ENCODE peak calls at places on chromosome 6, in seven cellular contexts. B is tibial nerve; V is CD8-positive, alpha-beta T cell; L is fibroblast of lung; Y is brain microvascular endothelial cell; R is neural progenitor cell; X is uterus. M is an unnamed sample.
A peak's percentile ranks its signal among the peaks of the same experiment; 100 is the strongest.

GRCh38 chr6:162478191-162478642 is 249.3 kb downstream of the PRKN start:
- DNase-seq in B (no peak), V (no peak), L (no peak), Y (no peak), R (no peak), X (no peak), M (no peak)

GRCh38 chr6:97501875-97502274 is 218.9 kb upstream of the MMS22L start:
- DNase-seq in B (no peak), V (no peak), L (no peak), Y (no peak), R (no peak), X (no peak), M (no peak)

GRCh38 chr6:149483849-149484635 is 772 bp downstream of the ZC3H12D start:
- DNase-seq in B (no peak), V (no peak), L (no peak), Y (no peak), R (no peak), X (no peak), M (no peak)

GRCh38 chr6:136527831-136528230 is 22.4 kb downstream of the MAP7 start:
- DNase-seq in B (no peak), V (no peak), L (no peak), Y (no peak), R (no peak), X (no peak), M (peak; percentile 0)

GRCh38 chr6:132131777-132132176 is 180.6 kb upstream of the CCN2 start:
- DNase-seq in B (no peak), V (no peak), L (peak; percentile 99), Y (peak; percentile 99), R (peak; percentile 8), X (peak; percentile 65), M (peak; percentile 98)

GRCh38 chr6:124670801-124671200 is 291.4 kb upstream of the RNF217 start:
- DNase-seq in B (no peak), V (no peak), L (no peak), Y (no peak), R (no peak), X (no peak), M (no peak)

GRCh38 chr6:47428288-47428687 is 49.3 kb upstream of the CD2AP start:
- DNase-seq in B (no peak), V (no peak), L (no peak), Y (no peak), R (no peak), X (no peak), M (no peak)

GRCh38 chr6:98041921-98042320 is 758.9 kb upstream of the MMS22L start:
- DNase-seq in B (no peak), V (no peak), L (peak; percentile 37), Y (no peak), R (peak; percentile 85), X (no peak), M (no peak)

GRCh38 chr6:137717074-137718073 is 149.7 kb upstream of the TNFAIP3 start:
- DNase-seq in B (no peak), V (peak; percentile 79), L (peak; percentile 43), Y (no peak), R (no peak), X (no peak), M (no peak)

GRCh38 chr6:134247271-134247833 is 70.6 kb downstream of the SGK1 start:
- DNase-seq in B (no peak), V (peak; percentile 68), L (no peak), Y (no peak), R (no peak), X (no peak), M (no peak)

GRCh38 chr6:162705736-162706135 is 21.8 kb downstream of the PRKN start:
- DNase-seq in B (no peak), V (no peak), L (no peak), Y (no peak), R (peak; percentile 20), X (no peak), M (no peak)

GRCh38 chr6:44649365-44650025 is 262.0 kb downstream of the CDC5L start:
- DNase-seq in B (no peak), V (no peak), L (peak; percentile 84), Y (no peak), R (no peak), X (no peak), M (no peak)

GRCh38 chr6:146791930-146792329 is 193.2 kb downstream of the ADGB start:
- DNase-seq in B (no peak), V (no peak), L (no peak), Y (no peak), R (no peak), X (no peak), M (no peak)
- H3K36me3 ChIP-seq in B (no peaks in the 10 kb centered on the region), V (no peaks in the 10 kb centered on the region), L (no peaks in the 10 kb centered on the region), Y (no peaks in the 10 kb centered on the region), R (no peaks in the 10 kb centered on the region), X (no peaks in the 10 kb centered on the region), M (no peaks in the 10 kb centered on the region)

DNA sequence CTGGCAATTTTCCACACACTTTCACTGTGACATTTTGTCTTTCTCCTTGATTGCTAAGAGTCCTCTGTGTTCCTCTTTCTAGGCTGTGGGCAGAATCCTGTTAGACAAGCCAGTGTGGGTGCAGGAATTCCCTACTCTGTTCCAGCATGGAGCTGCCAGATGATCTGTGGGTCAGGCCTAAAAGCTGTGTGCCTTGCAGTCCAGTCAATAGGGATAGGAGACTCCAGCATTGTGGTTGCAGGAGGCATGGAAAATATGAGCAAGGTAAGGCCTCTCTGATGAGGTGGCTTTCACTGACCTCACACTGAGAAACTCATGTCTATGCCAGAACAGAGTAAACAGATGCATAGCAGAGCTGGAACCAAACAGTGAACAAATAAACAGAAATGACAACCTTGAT is 5.1 kb downstream of the ACAT2 start:
- DNase-seq in B (no peak), V (no peak), L (no peak), Y (no peak), R (no peak), X (no peak), M (no peak)
- H3K36me3 ChIP-seq in B (no peaks in the 10 kb centered on the region), V (peaks cover 7% of the 10 kb centered on the region), L (peaks cover 5% of the 10 kb centered on the region), Y (peaks cover 62% of the 10 kb centered on the region), R (peaks cover 35% of the 10 kb centered on the region), X (no peaks in the 10 kb centered on the region), M (peaks cover 2% of the 10 kb centered on the region)

DNA sequence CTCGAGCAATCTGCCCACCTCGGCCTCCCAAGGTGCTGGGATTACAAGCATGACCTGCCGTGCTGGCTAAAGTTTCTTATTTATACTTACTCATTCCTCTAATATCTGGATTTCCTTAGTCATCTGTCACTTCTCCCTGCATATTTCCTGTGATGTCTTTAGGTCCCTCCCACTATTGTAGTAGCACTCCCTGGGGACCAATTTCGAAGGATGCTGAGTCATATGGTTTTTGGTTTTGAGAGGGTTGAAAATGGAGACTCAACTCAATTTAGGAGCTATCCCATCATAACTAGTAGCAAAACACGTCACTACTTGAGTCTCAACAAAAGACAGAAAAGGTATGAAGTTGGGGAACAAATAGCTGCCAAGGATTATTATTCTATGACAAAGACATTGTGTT is 20.2 kb downstream of the MCUR1 start:
- DNase-seq in B (no peak), V (no peak), L (peak; percentile 78), Y (peak; percentile 79), R (no peak), X (no peak), M (peak; percentile 11)
- H3K36me3 ChIP-seq in B (no peaks in the 10 kb centered on the region), V (peaks cover 5% of the 10 kb centered on the region), L (peaks cover 2% of the 10 kb centered on the region), Y (peaks cover 2% of the 10 kb centered on the region), R (peaks cover 10% of the 10 kb centered on the region), X (no peaks in the 10 kb centered on the region), M (no peaks in the 10 kb centered on the region)

GRCh38 chr6:99553888-99554287 is 14.6 kb downstream of the CCNC start:
- DNase-seq in B (no peak), V (no peak), L (no peak), Y (no peak), R (no peak), X (no peak), M (no peak)
- H3K36me3 ChIP-seq in B (no peaks in the 10 kb centered on the region), V (peaks cover 23% of the 10 kb centered on the region), L (peaks cover 3% of the 10 kb centered on the region), Y (peaks cover 30% of the 10 kb centered on the region), R (peaks cover 19% of the 10 kb centered on the region), X (no peaks in the 10 kb centered on the region), M (peaks cover 5% of the 10 kb centered on the region)

GRCh38 chr6:18247002-18247401 is 17.3 kb downstream of the DEK start:
- DNase-seq in B (no peak), V (no peak), L (no peak), Y (no peak), R (no peak), X (no peak), M (no peak)
- H3K36me3 ChIP-seq in B (peaks cover 5% of the 10 kb centered on the region), V (no peaks in the 10 kb centered on the region), L (peaks cover 3% of the 10 kb centered on the region), Y (peaks cover 5% of the 10 kb centered on the region), R (peaks cover 53% of the 10 kb centered on the region), X (no peaks in the 10 kb centered on the region), M (peaks cover 3% of the 10 kb centered on the region)

M was measured in BJ.